ENCODE peak calls at places on chromosomes 1 and 21, in ten cellular contexts. E, Q, N, R, V, F, O, H, B and Y are unnamed samples. For H3K36me3, the result is how much of the 10 kb centered on the place peaks cover.

GRCh38 chr21:45987121-45987711 is 5.6 kb downstream of the COL6A1 start:
- DNase-seq in E (no peak), Q (no peak), N (no peak), R (no peak), V (peak), F (peak), O (peak), H (no peak), B (no peak), Y (no peak)

GRCh38 chr1:6954596-6954995 is 169.3 kb downstream of the CAMTA1 start:
- DNase-seq in E (no peak), Q (no peak), N (no peak), R (no peak), V (no peak), F (no peak), O (no peak), H (no peak), B (no peak), Y (peak)

GRCh38 chr1:89844236-89844807 is 23.5 kb downstream of the LRRC8D start:
- DNase-seq in E (no peak), Q (no peak), N (peak), R (no peak), V (no peak), F (no peak), O (no peak), H (no peak), B (no peak), Y (no peak)

GRCh38 chr1:10295471-10296085 is 85.2 kb downstream of the KIF1B start:
- DNase-seq in E (no peak), Q (no peak), N (no peak), R (no peak), V (no peak), F (no peak), O (no peak), H (peak), B (no peak), Y (no peak)

GRCh38 chr1:178693368-178693767 is 31.7 kb upstream of the RALGPS2 start:
- DNase-seq in E (no peak), Q (no peak), N (no peak), R (no peak), V (no peak), F (no peak), O (no peak), H (peak), B (no peak), Y (no peak)

GRCh38 chr1:158414651-158415345 is 11.2 kb downstream of the OR10K2 start:
- DNase-seq in E (no peak), Q (no peak), N (no peak), R (no peak), V (no peak), F (no peak), O (no peak), H (no peak), B (no peak), Y (no peak)

GRCh38 chr21:8990326-8991087 is 1530.9 kb upstream of the TPTE start:
- DNase-seq in E (no peak), Q (no peak), N (peak), R (no peak), V (no peak), F (no peak), O (peak), H (no peak), B (peak), Y (no peak)

GRCh38 chr1:155645024-155645423 is 35.0 kb downstream of the MSTO1 start:
- DNase-seq in E (no peak), Q (no peak), N (no peak), R (no peak), V (no peak), F (no peak), O (no peak), H (no peak), B (no peak), Y (no peak)

GRCh38 chr1:187985145-187985896 is 1156.6 kb downstream of the PLA2G4A start:
- DNase-seq in E (no peak), Q (no peak), N (no peak), R (no peak), V (no peak), F (no peak), O (no peak), H (no peak), B (no peak), Y (peak)

GRCh38 chr1:31891280-31891679 is 46.9 kb downstream of the PTP4A2 start:
- DNase-seq in E (no peak), Q (no peak), N (peak), R (no peak), V (no peak), F (no peak), O (no peak), H (no peak), B (peak), Y (no peak)

GRCh38 chr1:43386676-43387075 is 2.9 kb downstream of the MED8 start:
- DNase-seq in E (no peak), Q (no peak), N (no peak), R (no peak), V (no peak), F (no peak), O (no peak), H (no peak), B (no peak), Y (no peak)

DNA sequence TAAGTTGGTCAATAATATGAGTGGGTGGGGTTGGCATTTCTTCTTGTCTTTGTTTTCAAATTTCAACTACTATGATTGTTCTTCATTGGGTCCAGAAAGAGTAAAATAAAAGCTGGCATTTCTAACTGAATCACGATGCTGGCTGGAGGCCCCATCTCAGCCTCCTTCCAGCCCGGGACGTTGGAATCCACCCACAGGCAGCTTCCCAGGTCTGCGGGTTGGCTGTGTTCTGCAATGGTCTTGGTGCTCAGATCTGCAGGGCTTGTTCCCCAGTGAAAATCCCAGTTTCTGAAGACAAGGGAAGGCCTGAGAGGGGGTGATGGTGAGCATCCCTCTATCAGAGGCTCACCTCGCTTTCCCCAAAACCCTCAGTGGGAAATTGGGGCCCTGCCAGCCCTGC is 54.7 kb upstream of the ARHGEF16 start:
- DNase-seq in E (no peak), Q (no peak), N (no peak), R (no peak), V (no peak), F (no peak), O (no peak), H (no peak), B (no peak), Y (no peak)
- H3K4me3 ChIP-seq in E (no peak), Q (no peak), N (no peak), R (no peak), V (no peak), F (no peak), O (no peak), H (no peak), B (no peak), Y (no peak)

GRCh38 chr21:44950016-44950326 is 10.1 kb downstream of the SLX9 start:
- DNase-seq in E (no peak), Q (no peak), N (no peak), R (no peak), V (no peak), F (no peak), O (no peak), H (no peak), B (no peak), Y (no peak)

GRCh38 chr21:44949161-44950015 is 9.6 kb downstream of the SLX9 start:
- DNase-seq in E (peak), Q (peak), N (peak), R (peak), V (peak), F (peak), O (peak), H (peak), B (no peak), Y (peak)

GRCh38 chr21:44947930-44948331 is 8.1 kb downstream of the SLX9 start:
- DNase-seq in E (peak), Q (no peak), N (no peak), R (no peak), V (peak), F (no peak), O (peak), H (no peak), B (no peak), Y (no peak)

GRCh38 chr21:44947111-44947929 is 7.5 kb downstream of the SLX9 start:
- DNase-seq in E (peak), Q (no peak), N (peak), R (peak), V (peak), F (no peak), O (no peak), H (no peak), B (no peak), Y (no peak)

DNA sequence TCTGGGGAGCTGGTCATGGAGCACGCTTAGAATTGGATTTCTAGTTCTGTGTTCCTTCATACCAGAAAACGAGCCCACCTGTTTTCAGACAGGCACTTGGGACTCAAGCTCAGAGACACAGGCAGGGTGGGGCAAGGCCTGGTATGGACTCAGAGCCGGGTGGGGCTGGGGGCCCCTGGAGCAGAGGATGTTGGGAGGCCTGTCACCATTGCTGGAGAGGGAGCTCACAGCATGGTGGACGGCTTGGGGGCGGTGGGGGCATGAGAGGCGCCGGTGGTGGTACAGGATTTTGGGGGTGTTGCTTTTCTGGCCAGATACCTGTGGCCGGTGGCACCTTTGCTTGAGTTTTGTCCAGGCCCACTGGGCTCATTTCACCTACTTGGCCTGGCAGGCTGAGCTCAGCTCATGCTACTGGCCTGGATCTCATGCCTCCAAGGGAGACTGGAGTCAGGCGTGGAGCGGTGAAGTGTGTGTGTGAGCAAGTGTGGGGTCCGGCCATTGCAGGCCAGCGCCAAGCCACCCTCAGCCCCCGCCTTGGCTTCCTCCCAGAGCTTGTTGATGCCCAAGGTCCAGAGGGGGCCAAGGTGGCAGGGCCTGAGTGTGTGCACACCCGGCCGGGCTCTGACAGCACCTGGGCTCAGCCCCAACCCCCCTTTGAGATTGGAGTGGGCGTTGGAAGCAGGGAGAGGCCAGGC is 8.7 kb downstream of the SLX9 start:
- DNase-seq in E (peak), Q (no peak), N (no peak), R (no peak), V (peak), F (no peak), O (peak), H (no peak), B (no peak), Y (no peak)
- H3K36me3 ChIP-seq in E (under half), Q (under half), N (under half), R (under half), V (under half), F (under half), O (under half), H (half or more), B (under half), Y (under half)

DNA sequence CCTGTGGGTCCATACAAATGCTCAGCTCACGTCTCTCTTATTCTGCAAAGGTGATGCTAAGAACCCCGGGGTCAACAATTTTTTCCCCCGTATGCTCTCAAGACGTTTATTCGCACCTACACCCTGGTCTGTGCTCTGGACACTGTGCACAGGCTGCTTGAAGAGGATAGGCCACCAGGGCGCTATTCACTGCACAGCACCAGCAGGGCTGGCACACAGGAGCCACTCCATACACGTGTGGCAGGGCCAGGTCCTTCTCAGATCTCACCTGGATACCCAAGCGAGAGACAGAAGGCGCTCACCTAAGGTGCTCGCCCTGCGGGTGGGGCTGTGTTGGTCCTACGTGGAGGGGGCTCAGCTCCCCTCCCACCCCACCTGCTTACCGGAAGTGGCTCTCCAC is 16.7 kb downstream of the TMEM63A start:
- DNase-seq in E (no peak), Q (no peak), N (no peak), R (no peak), V (no peak), F (no peak), O (no peak), H (no peak), B (no peak), Y (no peak)
- H3K4me3 ChIP-seq in E (no peak), Q (no peak), N (peak), R (no peak), V (no peak), F (no peak), O (no peak), H (no peak), B (no peak), Y (no peak)

DNA sequence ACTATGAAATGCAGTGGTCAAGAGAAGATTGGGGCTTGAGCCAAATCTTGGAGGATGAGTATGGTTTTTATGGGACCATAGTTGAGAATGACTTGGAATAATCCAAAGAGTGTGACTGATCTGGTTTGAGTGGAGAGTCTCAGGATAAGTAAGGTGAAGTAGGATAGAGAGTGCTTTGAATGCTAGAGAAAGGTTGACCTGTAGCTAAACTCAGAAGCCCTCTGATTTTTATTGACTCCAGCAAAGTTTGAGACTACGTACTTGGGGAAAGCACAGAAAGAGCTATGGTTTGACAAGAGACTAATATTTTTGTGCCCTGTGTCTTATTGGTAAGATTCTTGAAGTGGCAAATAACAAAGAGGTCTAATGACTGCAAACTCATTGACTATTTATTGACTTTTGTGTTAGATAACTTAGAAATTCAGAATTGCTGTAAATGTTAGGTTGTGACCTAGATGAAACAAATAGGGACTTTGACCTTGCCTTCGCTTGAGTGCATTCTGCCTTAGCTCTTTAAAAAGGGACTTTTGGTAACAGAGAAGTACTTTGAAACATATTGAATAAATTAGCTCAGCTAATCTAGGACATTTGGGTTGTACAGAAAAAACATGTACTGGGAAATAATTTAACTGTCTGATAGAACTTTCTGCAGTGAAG is 35.1 kb downstream of the UAP1 start:
- DNase-seq in E (no peak), Q (no peak), N (no peak), R (no peak), V (no peak), F (no peak), O (no peak), H (no peak), B (no peak), Y (no peak)
- H3K36me3 ChIP-seq in E (half or more), Q (under half), N (half or more), R (under half), V (half or more), F (half or more), O (under half), H (half or more), B (under half), Y (under half)

GRCh38 chr1:54885863-54886723 is 902 bp downstream of the DHCR24 start:
- DNase-seq in E (peak), Q (no peak), N (peak), R (peak), V (peak), F (peak), O (peak), H (no peak), B (peak), Y (no peak)

GRCh38 chr1:54883349-54884102 is 3.5 kb downstream of the DHCR24 start:
- DNase-seq in E (no peak), Q (no peak), N (no peak), R (no peak), V (no peak), F (no peak), O (no peak), H (no peak), B (peak), Y (no peak)

GRCh38 chr1:54884768-54885167 is 2.2 kb downstream of the DHCR24 start:
- DNase-seq in E (no peak), Q (no peak), N (no peak), R (no peak), V (no peak), F (no peak), O (no peak), H (no peak), B (no peak), Y (no peak)

GRCh38 chr1:54884135-54884586 is 2.8 kb downstream of the DHCR24 start:
- DNase-seq in E (no peak), Q (no peak), N (no peak), R (no peak), V (no peak), F (no peak), O (no peak), H (no peak), B (peak), Y (no peak)

GRCh38 chr1:54885237-54885679 is 1.7 kb downstream of the DHCR24 start:
- DNase-seq in E (no peak), Q (no peak), N (peak), R (no peak), V (no peak), F (no peak), O (no peak), H (no peak), B (peak), Y (no peak)
- H3K4me3 ChIP-seq in E (peak), Q (no peak), N (peak), R (no peak), V (peak), F (no peak), O (peak), H (peak), B (peak), Y (no peak)

DNA sequence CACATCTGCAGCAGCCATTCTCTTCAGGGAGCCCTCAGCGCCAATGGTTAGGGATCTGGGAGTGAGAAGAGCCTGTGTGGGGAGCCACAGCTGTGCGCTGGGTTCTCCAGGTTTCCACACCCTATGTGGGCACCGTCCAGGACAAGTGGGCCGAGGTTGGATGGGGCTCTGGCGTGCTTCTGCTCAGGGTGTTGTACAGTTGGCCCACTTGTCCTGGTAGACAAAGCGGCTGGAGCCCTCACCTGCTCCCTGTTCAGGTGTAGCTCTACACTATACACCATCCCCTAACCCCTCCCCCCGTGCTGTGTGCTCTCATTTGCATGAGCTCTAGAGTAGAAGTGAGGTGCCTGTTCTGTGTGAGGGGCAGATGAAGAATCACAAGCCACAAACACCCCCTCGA is 12.2 kb downstream of the SH3BP5L start:
- DNase-seq in E (no peak), Q (no peak), N (no peak), R (no peak), V (no peak), F (no peak), O (no peak), H (no peak), B (no peak), Y (no peak)
- H3K36me3 ChIP-seq in E (half or more), Q (under half), N (half or more), R (under half), V (half or more), F (half or more), O (under half), H (half or more), B (under half), Y (under half)

DNA sequence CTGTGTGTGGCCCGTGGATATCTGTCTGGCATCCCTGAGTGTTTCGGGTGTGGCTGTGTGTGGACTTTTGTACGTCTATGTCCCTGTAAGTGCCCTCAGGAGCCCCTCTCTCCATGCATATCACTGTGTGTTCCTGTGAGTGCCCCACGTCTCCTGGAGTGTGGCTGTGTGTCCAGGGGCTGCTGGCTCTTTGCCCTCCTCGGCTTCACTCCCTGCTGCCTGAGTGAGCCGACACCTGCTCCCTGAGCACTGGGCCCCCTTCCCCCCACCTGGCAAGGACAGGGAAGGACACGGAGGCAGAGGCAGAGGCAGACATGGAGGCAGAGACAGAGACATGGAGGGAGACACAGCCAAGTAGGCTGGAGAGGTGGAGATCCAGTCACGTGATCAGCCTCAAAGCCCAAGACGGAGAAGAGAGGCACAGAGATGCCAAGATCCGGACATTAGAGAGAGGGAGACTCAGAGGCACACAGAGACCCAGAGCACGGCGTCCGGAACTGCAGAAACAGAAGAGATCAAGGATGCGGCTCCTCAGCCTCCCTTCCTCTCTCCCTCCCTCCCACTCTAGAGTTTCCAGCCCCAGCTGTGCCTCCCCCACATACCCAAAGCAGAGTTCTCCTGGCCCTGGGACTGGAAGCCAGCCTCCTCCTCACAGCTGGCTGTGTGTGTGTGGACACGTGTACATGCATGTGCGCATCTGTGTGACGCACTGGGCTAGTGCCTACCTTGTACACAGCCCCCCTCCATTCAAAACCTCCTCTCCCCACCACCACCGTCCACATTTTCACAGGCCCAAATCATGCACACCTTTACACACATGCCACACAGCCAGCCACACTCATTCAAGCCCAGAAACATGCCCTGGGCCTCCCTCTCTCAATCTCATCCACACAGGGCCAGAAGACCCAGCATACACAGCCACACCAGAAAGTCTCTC is 39.0 kb upstream of the WASF2 start:
- DNase-seq in E (no peak), Q (no peak), N (no peak), R (peak), V (no peak), F (no peak), O (no peak), H (no peak), B (no peak), Y (peak)
- H3K4me3 ChIP-seq in E (peak), Q (peak), N (peak), R (peak), V (peak), F (peak), O (no peak), H (peak), B (no peak), Y (peak)

DNA sequence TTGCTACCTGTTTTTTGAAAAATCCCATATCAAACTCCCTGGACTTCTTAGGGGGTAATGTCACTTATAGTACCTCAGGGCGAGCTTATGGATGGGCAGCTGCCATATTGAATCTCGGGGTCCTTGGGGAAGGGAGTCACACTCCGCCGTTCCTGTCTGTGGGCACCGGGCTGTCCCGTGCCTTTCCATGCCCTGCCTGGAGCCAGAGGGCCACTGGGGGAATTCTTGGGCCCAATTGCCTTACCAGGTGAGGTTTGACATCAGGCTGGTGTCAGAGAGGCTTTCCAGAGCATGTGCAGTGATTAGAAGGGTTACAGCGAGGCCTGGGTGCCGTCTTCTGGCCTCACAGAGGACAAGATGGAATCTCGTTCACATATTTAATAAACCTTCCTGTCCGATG is 28.8 kb downstream of the QSOX1 start:
- DNase-seq in E (no peak), Q (no peak), N (no peak), R (no peak), V (peak), F (peak), O (no peak), H (no peak), B (no peak), Y (no peak)
- H3K36me3 ChIP-seq in E (half or more), Q (under half), N (half or more), R (under half), V (half or more), F (half or more), O (under half), H (under half), B (under half), Y (under half)